ENCODE peak calls at places on chromosome 13, in four cellular contexts. One of them, this sample, is unnamed.
A peak's percentile ranks its signal among the peaks of the same experiment; 100 is the strongest.

GRCh38 chr13:85236431-85236830 is 562.8 kb downstream of the SLITRK6 start:
- DNase-seq in SHP77 treated with DMSO at 0.1 percent for 48 hours: no peak
- DNase-seq in upper lobe of left lung: no peak
- DNase-seq in stimulated activated CD4-positive, alpha-beta T cell treated with anti-CD3 and anti-CD28 coated beads, Interleukin-4, amount 100 ng/mL, for 4 hours: no peak
- DNase-seq in this sample: peak; percentile 56

GRCh38 chr13:79604752-79605151 is 123.8 kb downstream of the NDFIP2 start:
- DNase-seq in SHP77 treated with DMSO at 0.1 percent for 48 hours: no peak
- DNase-seq in upper lobe of left lung: no peak
- DNase-seq in stimulated activated CD4-positive, alpha-beta T cell treated with anti-CD3 and anti-CD28 coated beads, Interleukin-4, amount 100 ng/mL, for 4 hours: no peak
- DNase-seq in this sample: no peak

GRCh38 chr13:95494082-95494681 is 58.3 kb upstream of the CLDN10 start:
- DNase-seq in SHP77 treated with DMSO at 0.1 percent for 48 hours: peak; percentile 69
- DNase-seq in stimulated activated CD4-positive, alpha-beta T cell treated with anti-CD3 and anti-CD28 coated beads, Interleukin-4, amount 100 ng/mL, for 4 hours: no peak
- DNase-seq in upper lobe of left lung: no peak
- DNase-seq in this sample: peak; percentile 46

GRCh38 chr13:21999666-22000065 is 328.8 kb downstream of the FGF9 start:
- DNase-seq in stimulated activated CD4-positive, alpha-beta T cell treated with anti-CD3 and anti-CD28 coated beads, Interleukin-4, amount 100 ng/mL, for 4 hours: no peak
- DNase-seq in upper lobe of left lung: no peak
- DNase-seq in SHP77 treated with DMSO at 0.1 percent for 48 hours: no peak
- DNase-seq in this sample: no peak

GRCh38 chr13:50720856-50721663 is 122.4 kb downstream of the DLEU7 start:
- DNase-seq in SHP77 treated with DMSO at 0.1 percent for 48 hours: no peak
- DNase-seq in stimulated activated CD4-positive, alpha-beta T cell treated with anti-CD3 and anti-CD28 coated beads, Interleukin-4, amount 100 ng/mL, for 4 hours: no peak
- DNase-seq in upper lobe of left lung: no peak
- DNase-seq in this sample: peak; percentile 43

GRCh38 chr13:43134896-43135295 is 111.5 kb downstream of the DNAJC15 start:
- DNase-seq in upper lobe of left lung: no peak
- DNase-seq in stimulated activated CD4-positive, alpha-beta T cell treated with anti-CD3 and anti-CD28 coated beads, Interleukin-4, amount 100 ng/mL, for 4 hours: no peak
- DNase-seq in SHP77 treated with DMSO at 0.1 percent for 48 hours: no peak
- DNase-seq in this sample: no peak

GRCh38 chr13:34078334-34078999 is 260.5 kb downstream of the RFC3 start:
- DNase-seq in upper lobe of left lung: no peak
- DNase-seq in stimulated activated CD4-positive, alpha-beta T cell treated with anti-CD3 and anti-CD28 coated beads, Interleukin-4, amount 100 ng/mL, for 4 hours: no peak
- DNase-seq in SHP77 treated with DMSO at 0.1 percent for 48 hours: no peak
- DNase-seq in this sample: no peak

GRCh38 chr13:53442979-53443378 is 414.4 kb downstream of the OLFM4 start:
- DNase-seq in upper lobe of left lung: no peak
- DNase-seq in stimulated activated CD4-positive, alpha-beta T cell treated with anti-CD3 and anti-CD28 coated beads, Interleukin-4, amount 100 ng/mL, for 4 hours: no peak
- DNase-seq in SHP77 treated with DMSO at 0.1 percent for 48 hours: no peak
- DNase-seq in this sample: no peak

GRCh38 chr13:41299316-41300094 is 11.6 kb upstream of the NAA16 start:
- DNase-seq in upper lobe of left lung: no peak
- DNase-seq in SHP77 treated with DMSO at 0.1 percent for 48 hours: no peak
- DNase-seq in stimulated activated CD4-positive, alpha-beta T cell treated with anti-CD3 and anti-CD28 coated beads, Interleukin-4, amount 100 ng/mL, for 4 hours: no peak
- DNase-seq in this sample: no peak

GRCh38 chr13:46288570-46289259 is 77.0 kb downstream of the LRRC63 start:
- DNase-seq in upper lobe of left lung: no peak
- DNase-seq in SHP77 treated with DMSO at 0.1 percent for 48 hours: peak; percentile 27
- DNase-seq in stimulated activated CD4-positive, alpha-beta T cell treated with anti-CD3 and anti-CD28 coated beads, Interleukin-4, amount 100 ng/mL, for 4 hours: no peak
- DNase-seq in this sample: peak; percentile 16

GRCh38 chr13:61162636-61163035 is 253.0 kb downstream of the PCDH20 start:
- DNase-seq in stimulated activated CD4-positive, alpha-beta T cell treated with anti-CD3 and anti-CD28 coated beads, Interleukin-4, amount 100 ng/mL, for 4 hours: no peak
- DNase-seq in upper lobe of left lung: no peak
- DNase-seq in SHP77 treated with DMSO at 0.1 percent for 48 hours: no peak
- DNase-seq in this sample: peak; percentile 59

GRCh38 chr13:95073826-95074345 is 227.4 kb downstream of the ABCC4 start:
- DNase-seq in upper lobe of left lung: no peak
- DNase-seq in stimulated activated CD4-positive, alpha-beta T cell treated with anti-CD3 and anti-CD28 coated beads, Interleukin-4, amount 100 ng/mL, for 4 hours: no peak
- DNase-seq in SHP77 treated with DMSO at 0.1 percent for 48 hours: no peak
- DNase-seq in this sample: peak; percentile 48

GRCh38 chr13:70034280-70034679 is 73.3 kb upstream of the ATXN8OS start:
- DNase-seq in SHP77 treated with DMSO at 0.1 percent for 48 hours: no peak
- DNase-seq in stimulated activated CD4-positive, alpha-beta T cell treated with anti-CD3 and anti-CD28 coated beads, Interleukin-4, amount 100 ng/mL, for 4 hours: no peak
- DNase-seq in upper lobe of left lung: no peak
- DNase-seq in this sample: no peak

GRCh38 chr13:107534548-107534947 is 680.8 kb downstream of the LIG4 start:
- DNase-seq in upper lobe of left lung: no peak
- DNase-seq in stimulated activated CD4-positive, alpha-beta T cell treated with anti-CD3 and anti-CD28 coated beads, Interleukin-4, amount 100 ng/mL, for 4 hours: no peak
- DNase-seq in SHP77 treated with DMSO at 0.1 percent for 48 hours: no peak
- DNase-seq in this sample: peak; percentile 26

GRCh38 chr13:42101821-42102580 is 53.6 kb downstream of the DGKH start:
- DNase-seq in upper lobe of left lung: no peak
- DNase-seq in stimulated activated CD4-positive, alpha-beta T cell treated with anti-CD3 and anti-CD28 coated beads, Interleukin-4, amount 100 ng/mL, for 4 hours: no peak
- DNase-seq in SHP77 treated with DMSO at 0.1 percent for 48 hours: peak; percentile 46
- DNase-seq in this sample: no peak

GRCh38 chr13:86660090-86660489 is 860.9 kb upstream of the SLITRK6 start:
- DNase-seq in upper lobe of left lung: no peak
- DNase-seq in stimulated activated CD4-positive, alpha-beta T cell treated with anti-CD3 and anti-CD28 coated beads, Interleukin-4, amount 100 ng/mL, for 4 hours: no peak
- DNase-seq in SHP77 treated with DMSO at 0.1 percent for 48 hours: no peak
- DNase-seq in this sample: no peak

GRCh38 chr13:30934381-30934780 is 1.9 kb downstream of the TEX26 start:
- DNase-seq in upper lobe of left lung: no peak
- DNase-seq in stimulated activated CD4-positive, alpha-beta T cell treated with anti-CD3 and anti-CD28 coated beads, Interleukin-4, amount 100 ng/mL, for 4 hours: no peak
- DNase-seq in SHP77 treated with DMSO at 0.1 percent for 48 hours: no peak
- DNase-seq in this sample: no peak

GRCh38 chr13:106530209-106530906 is 5.1 kb downstream of the EFNB2 start:
- DNase-seq in stimulated activated CD4-positive, alpha-beta T cell treated with anti-CD3 and anti-CD28 coated beads, Interleukin-4, amount 100 ng/mL, for 4 hours: no peak
- DNase-seq in upper lobe of left lung: peak; percentile 46
- DNase-seq in SHP77 treated with DMSO at 0.1 percent for 48 hours: no peak
- DNase-seq in this sample: no peak

GRCh38 chr13:112934075-112934474 is 34.9 kb upstream of the MCF2L start:
- DNase-seq in SHP77 treated with DMSO at 0.1 percent for 48 hours: no peak
- DNase-seq in upper lobe of left lung: no peak
- DNase-seq in stimulated activated CD4-positive, alpha-beta T cell treated with anti-CD3 and anti-CD28 coated beads, Interleukin-4, amount 100 ng/mL, for 4 hours: no peak
- DNase-seq in this sample: no peak

GRCh38 chr13:30774214-30774730 is 38.9 kb downstream of the ALOX5AP start:
- DNase-seq in SHP77 treated with DMSO at 0.1 percent for 48 hours: no peak
- DNase-seq in upper lobe of left lung: no peak
- DNase-seq in stimulated activated CD4-positive, alpha-beta T cell treated with anti-CD3 and anti-CD28 coated beads, Interleukin-4, amount 100 ng/mL, for 4 hours: peak; percentile 17
- DNase-seq in this sample: no peak

GRCh38 chr13:72808917-72809500 is 27.1 kb downstream of the PIBF1 start:
- DNase-seq in upper lobe of left lung: no peak
- DNase-seq in SHP77 treated with DMSO at 0.1 percent for 48 hours: no peak
- DNase-seq in stimulated activated CD4-positive, alpha-beta T cell treated with anti-CD3 and anti-CD28 coated beads, Interleukin-4, amount 100 ng/mL, for 4 hours: no peak
- DNase-seq in this sample: no peak

GRCh38 chr13:108957369-108958012 is 328.1 kb downstream of the MYO16 start:
- DNase-seq in stimulated activated CD4-positive, alpha-beta T cell treated with anti-CD3 and anti-CD28 coated beads, Interleukin-4, amount 100 ng/mL, for 4 hours: no peak
- DNase-seq in SHP77 treated with DMSO at 0.1 percent for 48 hours: no peak
- DNase-seq in upper lobe of left lung: no peak
- DNase-seq in this sample: peak; percentile 83

GRCh38 chr13:97856001-97856675 is 97.3 kb upstream of the IPO5 start:
- DNase-seq in stimulated activated CD4-positive, alpha-beta T cell treated with anti-CD3 and anti-CD28 coated beads, Interleukin-4, amount 100 ng/mL, for 4 hours: no peak
- DNase-seq in upper lobe of left lung: peak; percentile 32
- DNase-seq in SHP77 treated with DMSO at 0.1 percent for 48 hours: no peak
- DNase-seq in this sample: peak; percentile 3

GRCh38 chr13:43804461-43805070 is 17.8 kb upstream of the ENOX1 start:
- DNase-seq in upper lobe of left lung: no peak
- DNase-seq in SHP77 treated with DMSO at 0.1 percent for 48 hours: peak; percentile 29
- DNase-seq in stimulated activated CD4-positive, alpha-beta T cell treated with anti-CD3 and anti-CD28 coated beads, Interleukin-4, amount 100 ng/mL, for 4 hours: no peak
- DNase-seq in this sample: peak; percentile 44

GRCh38 chr13:52599037-52599852 is 43.0 kb upstream of the HNRNPA1L2 start:
- DNase-seq in upper lobe of left lung: no peak
- DNase-seq in stimulated activated CD4-positive, alpha-beta T cell treated with anti-CD3 and anti-CD28 coated beads, Interleukin-4, amount 100 ng/mL, for 4 hours: no peak
- DNase-seq in SHP77 treated with DMSO at 0.1 percent for 48 hours: peak; percentile 64
- DNase-seq in this sample: peak; percentile 73

GRCh38 chr13:110331362-110331761 is 24.3 kb downstream of the COL4A2 start:
- DNase-seq in upper lobe of left lung: no peak
- DNase-seq in stimulated activated CD4-positive, alpha-beta T cell treated with anti-CD3 and anti-CD28 coated beads, Interleukin-4, amount 100 ng/mL, for 4 hours: no peak
- DNase-seq in SHP77 treated with DMSO at 0.1 percent for 48 hours: no peak
- DNase-seq in this sample: peak; percentile 97

GRCh38 chr13:113036401-113036800 is 67.4 kb downstream of the MCF2L start:
- DNase-seq in stimulated activated CD4-positive, alpha-beta T cell treated with anti-CD3 and anti-CD28 coated beads, Interleukin-4, amount 100 ng/mL, for 4 hours: no peak
- DNase-seq in SHP77 treated with DMSO at 0.1 percent for 48 hours: no peak
- DNase-seq in upper lobe of left lung: no peak
- DNase-seq in this sample: no peak

GRCh38 chr13:41554626-41555386 is 97.5 kb downstream of the RGCC start:
- DNase-seq in SHP77 treated with DMSO at 0.1 percent for 48 hours: no peak
- DNase-seq in upper lobe of left lung: no peak
- DNase-seq in stimulated activated CD4-positive, alpha-beta T cell treated with anti-CD3 and anti-CD28 coated beads, Interleukin-4, amount 100 ng/mL, for 4 hours: no peak
- DNase-seq in this sample: no peak

GRCh38 chr13:103431880-103432279 is 365.7 kb upstream of the SLC10A2 start:
- DNase-seq in SHP77 treated with DMSO at 0.1 percent for 48 hours: peak; percentile 58
- DNase-seq in stimulated activated CD4-positive, alpha-beta T cell treated with anti-CD3 and anti-CD28 coated beads, Interleukin-4, amount 100 ng/mL, for 4 hours: no peak
- DNase-seq in upper lobe of left lung: no peak
- DNase-seq in this sample: no peak

GRCh38 chr13:51564252-51564651 is 20.0 kb upstream of the WDFY2 start:
- DNase-seq in stimulated activated CD4-positive, alpha-beta T cell treated with anti-CD3 and anti-CD28 coated beads, Interleukin-4, amount 100 ng/mL, for 4 hours: no peak
- DNase-seq in upper lobe of left lung: no peak
- DNase-seq in SHP77 treated with DMSO at 0.1 percent for 48 hours: no peak
- DNase-seq in this sample: no peak

GRCh38 chr13:100100115-100100879 is 11.4 kb downstream of the PCCA start:
- DNase-seq in upper lobe of left lung: no peak
- DNase-seq in SHP77 treated with DMSO at 0.1 percent for 48 hours: no peak
- DNase-seq in stimulated activated CD4-positive, alpha-beta T cell treated with anti-CD3 and anti-CD28 coated beads, Interleukin-4, amount 100 ng/mL, for 4 hours: no peak
- DNase-seq in this sample: peak; percentile 91

This sample was measured in astrocyte.